ENCODE peak calls at places on chromosomes 16 and 17, in four cellular contexts. D is IMR-90; Y is esophagus squamous epithelium; K is CD4-positive, alpha-beta T cell. M is an unnamed sample.

GRCh38 chr17:6347776-6348175 is 87.1 kb downstream of the AIPL1 start:
- DNase-seq in Y (no peak), K (no peak), D (no peak), M (no peak)

GRCh38 chr17:19727466-19728113 is 11.2 kb upstream of the SLC47A2 start:
- DNase-seq in Y (no peak), K (no peak), D (peak; percentile 68), M (peak; percentile 32)

GRCh38 chr16:22386976-22387375 is 12.6 kb upstream of the CDR2 start:
- DNase-seq in D (peak; percentile 95), Y (no peak), K (no peak), M (peak; percentile 92)

GRCh38 chr17:72822358-72823023 is 270.0 kb downstream of the SLC39A11 start:
- DNase-seq in Y (no peak), D (no peak), K (no peak), M (no peak)

GRCh38 chr17:76432712-76433336 is 20.1 kb downstream of the UBE2O start:
- DNase-seq in D (peak; percentile 49), K (no peak), Y (no peak), M (no peak)

GRCh38 chr17:6413073-6413472 is 21.8 kb downstream of the AIPL1 start:
- DNase-seq in D (peak; percentile 40), K (no peak), Y (no peak), M (peak; percentile 27)

GRCh38 chr16:85557083-85557975 is 55.8 kb upstream of the GSE1 start:
- DNase-seq in D (no peak), Y (no peak), K (peak; percentile 7), M (no peak)

GRCh38 chr16:78987676-78988075 is 612.9 kb downstream of the MAF start:
- DNase-seq in Y (no peak), D (no peak), K (no peak), M (no peak)

GRCh38 chr16:10886739-10887269 is 9.8 kb downstream of the CIITA start:
- DNase-seq in D (no peak), Y (no peak), K (no peak), M (no peak)

GRCh38 chr17:17898673-17899072 is 61.9 kb upstream of the SREBF1 start:
- DNase-seq in K (no peak), Y (no peak), D (no peak), M (no peak)

GRCh38 chr17:17343896-17344506 is 40.8 kb downstream of the NT5M start:
- DNase-seq in Y (no peak), D (no peak), K (no peak), M (no peak)

GRCh38 chr16:9090101-9090959 is 1.1 kb upstream of the HAPSTR1 start:
- DNase-seq in Y (no peak), K (peak; percentile 3), D (no peak), M (no peak)

GRCh38 chr17:77098884-77099545 is 41.8 kb upstream of the SEC14L1 start:
- DNase-seq in D (peak; percentile 85), Y (no peak), K (no peak), M (peak; percentile 66)

GRCh38 chr17:37640016-37640415 is 3.2 kb downstream of the DDX52 start:
- DNase-seq in Y (no peak), K (no peak), D (no peak), M (no peak)

GRCh38 chr17:37642706-37643105 is 540 bp downstream of the DDX52 start:
- DNase-seq in K (no peak), D (peak; percentile 31), Y (no peak), M (peak; percentile 35)

GRCh38 chr17:37643829-37644228 is 583 bp upstream of the DDX52 start:
- DNase-seq in K (no peak), D (no peak), Y (no peak), M (peak; percentile 25)

GRCh38 chr17:37637956-37638355 is 5.3 kb downstream of the DDX52 start:
- DNase-seq in Y (no peak), K (no peak), D (no peak), M (no peak)

DNA sequence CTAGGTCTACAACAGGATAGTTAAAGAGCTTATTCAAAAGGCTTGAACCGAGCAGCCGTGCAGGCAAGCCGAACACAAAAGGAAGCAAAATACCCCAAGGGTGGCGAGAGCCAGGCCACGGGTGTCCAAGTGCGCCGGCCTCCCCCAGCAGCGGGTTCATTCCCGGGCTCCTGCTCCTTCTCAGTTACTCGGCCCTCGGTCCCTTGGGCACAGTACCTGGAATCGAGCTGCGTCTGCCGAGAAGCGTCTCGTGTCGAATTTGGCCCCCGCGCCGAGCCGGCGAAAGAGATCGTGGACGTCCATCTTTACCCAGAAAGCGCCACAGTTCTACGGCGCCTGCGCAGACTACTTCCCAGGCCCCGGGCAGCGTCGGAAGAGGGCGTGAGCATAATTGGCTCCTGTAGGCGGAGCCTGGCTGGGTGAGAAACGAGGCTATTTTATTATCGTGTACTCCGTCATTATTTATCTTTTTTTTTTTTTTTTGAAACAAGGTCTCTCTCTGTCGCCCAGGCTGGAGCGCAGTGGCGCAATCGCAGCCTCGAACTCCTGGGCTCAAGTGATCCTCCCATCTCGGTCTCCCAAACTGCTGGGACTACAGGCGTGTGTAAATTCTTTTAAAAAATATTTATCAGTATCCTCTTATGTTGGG is at the start of gene DDX52:
- DNase-seq in Y (peak; percentile 37), K (peak; percentile 81), D (peak; percentile 85), M (peak; percentile 68)
- TF ChIP-seq CTCF in Y (no peak), K (no peak), D (no peak), M (no peak)

GRCh38 chr16:89071686-89072182 is 21.9 kb upstream of the ACSF3 start:
- DNase-seq in D (no peak), Y (no peak), K (no peak), M (no peak)

GRCh38 chr16:89070590-89070989 is 23.1 kb upstream of the ACSF3 start:
- DNase-seq in Y (no peak), K (no peak), D (no peak), M (no peak)

GRCh38 chr16:89072216-89073130 is 21.2 kb upstream of the ACSF3 start:
- DNase-seq in D (no peak), Y (no peak), K (no peak), M (no peak)

GRCh38 chr16:89076159-89076558 is 17.5 kb upstream of the ACSF3 start:
- DNase-seq in K (no peak), Y (no peak), D (no peak), M (no peak)

DNA sequence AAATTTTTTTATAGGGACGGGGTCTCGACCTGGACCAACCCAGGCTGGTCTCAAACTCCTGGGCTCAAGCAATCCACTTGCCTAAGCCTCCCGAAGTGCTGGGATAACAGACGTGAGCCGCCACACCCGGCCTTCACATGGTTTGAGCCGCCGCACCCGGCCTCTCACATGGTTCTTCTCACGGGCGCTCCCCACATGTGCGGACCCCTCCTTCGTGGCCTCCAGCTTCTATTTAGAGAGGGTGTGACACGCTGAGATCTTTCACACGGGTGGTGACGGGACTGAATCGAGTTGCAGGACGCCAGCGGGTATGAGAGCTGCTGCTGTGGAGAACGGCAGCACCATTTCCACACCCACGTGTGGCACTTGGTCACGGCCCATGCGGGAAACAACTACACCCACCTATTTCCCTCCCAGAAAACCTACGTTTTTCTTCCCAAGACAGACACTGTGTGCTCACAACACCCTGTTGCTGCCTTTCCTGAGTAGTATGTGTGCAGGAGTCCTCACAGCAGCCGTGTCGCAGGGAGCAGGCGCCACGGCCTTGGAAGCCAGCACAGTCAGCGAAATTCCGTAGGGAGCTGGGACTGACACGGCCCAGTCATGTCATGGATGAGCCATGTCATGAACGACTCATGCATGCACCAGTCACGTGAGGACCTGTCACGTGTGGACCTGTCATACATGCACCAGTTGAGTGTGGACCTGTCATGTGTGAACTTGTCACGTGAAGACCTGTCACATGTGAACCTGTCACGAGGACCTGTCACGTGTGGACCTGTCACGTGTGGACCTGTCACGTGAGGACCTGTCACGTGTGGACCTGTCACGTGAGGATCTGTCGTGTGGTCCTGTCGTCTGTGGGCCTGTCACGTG is 20.1 kb upstream of the ACSF3 start:
- DNase-seq in Y (no peak), K (no peak), D (no peak), M (no peak)
- H3K9me3 ChIP-seq in Y (no peaks in the 10 kb centered on the region), K (no peaks in the 10 kb centered on the region), D (peaks cover 2% of the 10 kb centered on the region), M (peaks cover 17% of the 10 kb centered on the region)

GRCh38 chr17:50909765-50910661 is 43.9 kb upstream of the TOB1 start:
- DNase-seq in D (no peak), K (peak; percentile 79), Y (no peak), M (no peak)
- H3K27ac ChIP-seq in D (no peak overlapping the region), K (peak overlapping the region; percentile 81), Y (peak overlapping the region; percentile 86), M (no peak overlapping the region)

DNA sequence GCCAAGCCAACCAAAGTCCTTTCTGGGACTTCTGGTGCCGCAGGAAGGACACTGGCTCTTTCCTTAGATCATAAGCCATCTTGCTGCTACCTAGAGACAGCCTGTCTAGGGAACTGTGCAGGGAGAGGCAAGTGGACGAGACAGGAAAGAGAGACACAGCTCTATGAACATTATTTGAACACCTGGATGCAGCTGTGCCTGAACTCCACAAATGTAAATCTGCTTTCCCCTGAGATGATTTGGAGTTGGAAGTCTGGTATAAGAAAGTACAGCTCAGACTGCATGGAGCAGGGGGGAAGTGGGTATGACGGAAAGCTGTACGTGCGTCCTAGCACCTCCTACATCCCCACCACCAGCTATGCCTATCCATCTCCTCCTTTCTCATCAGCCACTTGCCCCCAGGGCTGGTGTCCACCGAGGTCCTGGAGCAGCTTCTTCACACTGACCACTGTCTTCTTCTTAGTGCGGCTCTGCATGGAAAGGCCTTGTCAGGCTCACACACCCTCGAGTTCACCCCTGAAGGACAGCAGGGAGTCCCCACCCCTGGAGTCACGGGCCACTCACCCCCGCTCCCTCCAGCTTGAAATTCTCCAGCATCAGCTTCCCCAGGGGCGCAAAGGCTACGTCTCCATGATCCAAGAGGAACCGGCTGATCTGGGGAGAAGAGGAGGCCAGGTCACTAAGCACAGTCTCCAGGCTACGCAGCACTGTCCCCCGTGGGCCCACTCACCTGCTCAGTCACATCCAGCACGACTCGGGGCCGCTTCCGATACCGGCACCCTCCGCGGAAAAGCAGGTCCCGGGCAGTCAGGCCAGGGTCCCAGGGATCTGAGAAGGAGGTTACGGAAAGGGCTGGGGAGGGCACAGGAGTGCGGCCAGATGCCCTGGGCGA is 3.9 kb downstream of the TAF1C start:
- DNase-seq in D (no peak), Y (no peak), K (no peak), M (no peak)
- TF ChIP-seq CTCF in D (no peak), Y (no peak), K (no peak), M (no peak)

M was measured in astrocyte.